ENCODE peak calls at places on chromosomes 6 and 20, in ten cellular contexts. Z is fibroblast of mammary gland, I is heart right ventricle, M is stomach, S is tibial artery, N is neural progenitor cell, D is left ventricle myocardium inferior, A is adrenal gland, H is fibroblast of the aortic adventitia, K is BE2C. T is an unnamed sample.

GRCh38 chr20:5400164-5400762 is 83.5 kb upstream of the PROKR2 start:
- DNase-seq in M (no peak), A (no peak), I (no peak), H (peak), K (no peak), N (peak), Z (peak), S (no peak), D (no peak), T (peak)

GRCh38 chr6:165031491-165031890 is 277.9 kb downstream of the C6orf118 start:
- DNase-seq in I (no peak), Z (no peak), M (no peak), K (no peak), A (no peak), S (no peak), D (no peak), N (no peak), H (no peak), T (no peak)

GRCh38 chr20:58458342-58459057 is 56.7 kb downstream of the APCDD1L start:
- DNase-seq in Z (peak), N (peak), D (no peak), I (no peak), H (no peak), K (peak), S (no peak), M (no peak), A (no peak), T (no peak)

GRCh38 chr20:17843246-17844132 is 125.1 kb downstream of the SNX5 start:
- DNase-seq in I (peak), Z (peak), H (peak), N (no peak), S (peak), A (peak), M (no peak), D (peak), K (no peak), T (peak)

GRCh38 chr6:52664185-52664990 is 6.5 kb upstream of the TMEM14A start:
- DNase-seq in K (peak), Z (peak), M (peak), H (peak), N (peak), A (peak), S (peak), I (peak), D (peak), T (peak)

GRCh38 chr6:170057034-170057734 is 233.7 kb downstream of the DLL1 start:
- DNase-seq in S (peak), N (no peak), K (no peak), D (no peak), H (no peak), M (peak), Z (no peak), A (no peak), I (no peak), T (no peak)

GRCh38 chr6:72819609-72820008 is 197.7 kb downstream of the KCNQ5 start:
- DNase-seq in H (no peak), A (no peak), K (no peak), I (no peak), D (no peak), Z (no peak), S (no peak), M (no peak), N (no peak), T (no peak)

GRCh38 chr6:157764346-157765068 is 58.5 kb upstream of the SNX9 start:
- DNase-seq in A (peak), S (peak), M (peak), I (peak), Z (peak), D (peak), K (peak), N (peak), H (peak), T (peak)

GRCh38 chr20:45892049-45892816 is 1.1 kb downstream of the CTSA start:
- DNase-seq in N (peak), Z (no peak), H (peak), I (no peak), S (no peak), A (peak), M (peak), K (no peak), D (no peak), T (peak)

GRCh38 chr6:137794510-137795200 is 72.4 kb upstream of the TNFAIP3 start:
- DNase-seq in Z (no peak), M (no peak), K (no peak), N (no peak), A (no peak), I (no peak), S (no peak), D (no peak), H (no peak), T (no peak)

GRCh38 chr20:54657268-54657826 is 182.0 kb downstream of the DOK5 start:
- DNase-seq in M (no peak), I (no peak), D (no peak), A (no peak), Z (peak), S (no peak), N (no peak), K (no peak), H (peak), T (peak)

GRCh38 chr20:58553841-58554240 is 38.6 kb upstream of the APCDD1L start:
- DNase-seq in D (no peak), I (no peak), S (no peak), Z (peak), M (no peak), H (peak), N (no peak), A (no peak), K (no peak), T (peak)

GRCh38 chr6:146785001-146785585 is 186.3 kb downstream of the ADGB start:
- DNase-seq in D (no peak), K (peak), N (peak), A (no peak), Z (peak), S (no peak), I (no peak), M (no peak), H (peak), T (peak)

GRCh38 chr6:90285611-90286381 is 10.8 kb downstream of the BACH2 start:
- DNase-seq in Z (peak), M (peak), K (peak), A (peak), H (peak), S (peak), I (peak), N (peak), D (peak), T (peak)

GRCh38 chr20:49207071-49207470 is 12.1 kb upstream of the DDX27 start:
- DNase-seq in S (no peak), A (no peak), K (peak), H (no peak), Z (no peak), N (no peak), M (no peak), D (no peak), I (no peak), T (no peak)

GRCh38 chr6:30006170-30007131 is 54.6 kb upstream of the POLR1H start:
- DNase-seq in Z (no peak), H (peak), I (peak), A (peak), D (peak), N (peak), M (peak), S (peak), K (no peak), T (peak)

GRCh38 chr6:23202207-23202606 is 632.8 kb downstream of the HDGFL1 start:
- DNase-seq in I (no peak), S (no peak), M (no peak), H (no peak), D (no peak), A (no peak), K (no peak), N (no peak), Z (no peak), T (no peak)

GRCh38 chr6:163415620-163416379 is 1.3 kb downstream of the QKI start:
- DNase-seq in S (peak), K (peak), I (peak), H (peak), A (peak), M (peak), N (peak), Z (peak), D (peak), T (peak)

GRCh38 chr6:42010185-42010872 is 40.0 kb upstream of the TAF8 start:
- DNase-seq in N (peak), D (no peak), I (no peak), H (no peak), Z (no peak), S (no peak), A (no peak), K (no peak), M (peak), T (no peak)

DNA sequence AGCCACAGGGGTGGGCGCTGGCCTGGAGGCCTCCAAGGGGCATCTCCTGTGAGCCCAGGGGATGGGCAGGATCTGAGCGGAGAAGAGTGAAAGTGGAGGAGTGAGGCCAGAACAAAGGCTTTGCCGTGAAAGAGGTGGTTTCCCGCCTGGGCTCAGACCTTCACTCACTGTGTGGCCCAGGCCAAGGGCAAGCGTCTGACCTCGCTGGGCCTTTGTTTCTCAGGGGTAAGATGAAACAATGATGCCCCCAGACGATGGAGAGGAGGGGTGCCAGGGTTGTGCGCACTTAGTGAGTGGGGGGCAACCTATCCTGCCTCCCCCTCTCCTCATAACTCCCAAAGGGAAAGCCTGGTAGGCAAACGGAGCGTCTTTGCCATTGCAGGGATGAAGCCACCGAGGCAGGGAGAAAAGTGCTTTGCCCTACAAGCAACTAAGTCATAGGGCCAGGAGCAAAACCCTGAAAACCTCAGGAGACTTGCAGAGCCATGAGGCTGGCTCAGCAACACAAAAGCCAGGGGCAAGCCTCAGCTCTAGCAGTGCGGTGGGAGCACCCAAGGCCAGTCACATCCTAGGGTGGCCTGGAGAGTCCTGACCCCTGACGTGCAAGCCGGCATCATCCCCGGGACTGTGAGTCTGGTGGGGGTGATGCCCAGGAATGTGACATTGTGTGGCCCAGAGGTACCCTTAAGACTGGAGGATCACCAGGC is 903 bp upstream of the STMN3 start:
- DNase-seq in A (no peak), N (no peak), D (no peak), H (no peak), M (no peak), Z (no peak), S (no peak), I (no peak), K (no peak), T (no peak)
- H3K4me3 ChIP-seq in A (no peak), N (peak), D (peak), H (peak), M (peak), Z (no peak), S (peak), I (peak), K (peak), T (peak)

GRCh38 chr6:10847684-10848083 is 9.3 kb upstream of the MAK start:
- DNase-seq in K (no peak), Z (no peak), A (no peak), N (no peak), D (no peak), M (no peak), H (no peak), S (no peak), I (no peak), T (no peak)
- TF ChIP-seq CTCF in K (peak), Z (no peak), A (no peak), N (peak), D (peak), M (no peak), H (no peak), S (no peak), I (peak), T (peak)

GRCh38 chr6:148818939-148819575 is 72.2 kb downstream of the UST start:
- DNase-seq in N (peak), M (no peak), D (no peak), K (no peak), S (no peak), Z (peak), H (peak), I (no peak), A (no peak), T (no peak)
- H3K4me3 ChIP-seq in N (peak), M (no peak), D (no peak), K (no peak), S (no peak), Z (no peak), H (no peak), I (no peak), A (no peak), T (no peak)

DNA sequence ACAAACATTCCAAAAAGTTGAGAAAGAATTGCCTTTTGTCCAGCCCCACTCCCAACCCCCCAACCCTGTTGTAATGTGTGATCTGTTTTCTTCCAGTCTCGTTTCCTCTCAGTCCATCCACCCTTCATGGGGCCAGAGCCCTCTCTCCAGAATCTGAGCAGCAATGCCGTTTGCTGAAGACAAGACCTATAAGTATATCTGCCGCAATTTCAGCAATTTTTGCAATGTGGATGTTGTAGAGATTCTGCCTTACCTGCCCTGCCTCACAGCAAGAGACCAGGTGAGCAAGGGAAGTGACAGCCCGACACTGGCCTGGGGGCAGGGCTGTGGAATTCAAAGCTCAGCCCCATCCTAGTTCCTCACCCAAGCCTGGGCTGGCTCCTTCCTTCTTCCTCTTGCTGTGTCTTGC is 7.8 kb downstream of the MAVS start:
- DNase-seq in N (no peak), D (no peak), M (no peak), I (no peak), S (no peak), A (no peak), H (no peak), Z (no peak), K (no peak), T (no peak)
- TF ChIP-seq CTCF in N (no peak), D (no peak), M (no peak), I (no peak), S (no peak), A (no peak), H (no peak), Z (no peak), K (no peak), T (no peak)

GRCh38 chr6:10397756-10398438 is 17.0 kb downstream of the TFAP2A start:
- DNase-seq in I (no peak), D (no peak), A (no peak), H (no peak), N (peak), S (no peak), Z (no peak), M (no peak), K (no peak), T (no peak)

GRCh38 chr6:10400330-10400729 is 14.5 kb downstream of the TFAP2A start:
- DNase-seq in N (no peak), H (no peak), I (no peak), K (no peak), D (no peak), S (no peak), M (no peak), Z (no peak), A (no peak), T (no peak)

GRCh38 chr6:10396775-10397174 is 18.1 kb downstream of the TFAP2A start:
- DNase-seq in I (no peak), S (no peak), N (no peak), D (no peak), Z (no peak), H (no peak), M (no peak), A (no peak), K (no peak), T (no peak)

GRCh38 chr6:10399451-10399850 is 15.4 kb downstream of the TFAP2A start:
- DNase-seq in D (no peak), Z (no peak), M (no peak), I (no peak), H (no peak), N (no peak), K (no peak), A (no peak), S (no peak), T (no peak)

GRCh38 chr6:10398439-10399218 is 16.2 kb downstream of the TFAP2A start:
- DNase-seq in M (no peak), I (no peak), H (no peak), N (peak), A (no peak), Z (no peak), D (no peak), K (no peak), S (no peak), T (no peak)
- H3K4me3 ChIP-seq in M (no peak), I (no peak), H (no peak), N (no peak), A (no peak), Z (no peak), D (no peak), K (no peak), S (no peak), T (no peak)

GRCh38 chr6:37367557-37367956 is 13.8 kb downstream of the RNF8 start:
- DNase-seq in Z (no peak), K (no peak), S (no peak), A (no peak), I (no peak), D (no peak), M (no peak), H (no peak), N (no peak), T (no peak)

GRCh38 chr6:37366910-37367309 is 13.1 kb downstream of the RNF8 start:
- DNase-seq in M (no peak), D (no peak), A (no peak), K (no peak), S (no peak), H (no peak), N (no peak), I (no peak), Z (peak), T (no peak)

GRCh38 chr6:37368961-37369320 is 15.2 kb downstream of the RNF8 start:
- DNase-seq in N (no peak), D (no peak), K (no peak), H (no peak), I (no peak), S (no peak), A (no peak), M (no peak), Z (no peak), T (no peak)

GRCh38 chr6:37362101-37362823 is 8.5 kb downstream of the RNF8 start:
- DNase-seq in K (peak), S (no peak), A (no peak), H (no peak), N (no peak), M (no peak), Z (no peak), D (no peak), I (no peak), T (no peak)

DNA sequence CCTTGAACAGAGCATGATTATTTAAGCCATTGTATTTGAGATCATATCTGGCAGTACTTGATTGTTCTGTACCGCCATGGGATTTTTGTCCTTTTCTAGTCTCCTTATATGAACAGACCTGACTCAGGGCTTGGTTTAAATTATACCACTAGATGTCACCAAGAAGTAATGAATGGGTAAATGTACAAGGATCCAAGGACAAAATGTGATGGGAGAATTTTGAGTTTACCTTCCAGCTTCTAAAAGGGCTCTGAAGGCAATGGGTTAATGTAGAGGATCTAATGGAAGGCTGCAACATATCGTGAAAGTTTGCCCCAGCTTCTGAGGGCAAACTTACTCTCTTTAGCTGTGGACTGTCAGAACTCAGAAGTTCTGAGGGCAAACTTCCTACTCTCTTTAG is 12.0 kb downstream of the RNF8 start:
- DNase-seq in Z (peak), D (no peak), K (no peak), M (no peak), A (no peak), S (no peak), H (peak), N (no peak), I (no peak), T (peak)
- TF ChIP-seq CTCF in Z (peak), D (peak), K (peak), M (peak), A (no peak), S (no peak), H (peak), N (peak), I (peak), T (peak)

DNA sequence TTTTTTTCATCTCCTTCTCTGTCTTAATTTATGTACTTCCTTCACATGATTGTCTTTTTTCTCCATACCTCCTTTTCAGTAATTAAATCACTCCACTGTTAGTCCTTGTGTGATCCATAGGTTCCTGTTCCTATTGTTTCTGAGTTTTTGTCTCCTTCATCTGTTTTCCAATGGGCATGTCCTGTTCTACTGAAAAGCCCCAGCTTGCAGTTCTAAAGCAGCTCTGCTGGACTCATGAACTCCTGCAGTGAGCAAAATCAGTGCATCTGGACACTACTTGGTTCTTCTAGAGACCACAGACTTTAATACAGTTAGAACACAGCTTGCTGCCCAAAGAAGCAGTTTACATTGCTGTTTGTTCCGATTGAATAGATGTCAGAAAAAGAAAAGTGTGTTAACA is 593.2 kb upstream of the HS3ST5 start:
- DNase-seq in K (no peak), Z (no peak), H (no peak), M (no peak), I (no peak), N (peak), S (no peak), D (no peak), A (no peak), T (no peak)
- H3K4me3 ChIP-seq in K (no peak), Z (no peak), H (no peak), M (no peak), I (no peak), N (no peak), S (no peak), D (no peak), A (no peak), T (no peak)

DNA sequence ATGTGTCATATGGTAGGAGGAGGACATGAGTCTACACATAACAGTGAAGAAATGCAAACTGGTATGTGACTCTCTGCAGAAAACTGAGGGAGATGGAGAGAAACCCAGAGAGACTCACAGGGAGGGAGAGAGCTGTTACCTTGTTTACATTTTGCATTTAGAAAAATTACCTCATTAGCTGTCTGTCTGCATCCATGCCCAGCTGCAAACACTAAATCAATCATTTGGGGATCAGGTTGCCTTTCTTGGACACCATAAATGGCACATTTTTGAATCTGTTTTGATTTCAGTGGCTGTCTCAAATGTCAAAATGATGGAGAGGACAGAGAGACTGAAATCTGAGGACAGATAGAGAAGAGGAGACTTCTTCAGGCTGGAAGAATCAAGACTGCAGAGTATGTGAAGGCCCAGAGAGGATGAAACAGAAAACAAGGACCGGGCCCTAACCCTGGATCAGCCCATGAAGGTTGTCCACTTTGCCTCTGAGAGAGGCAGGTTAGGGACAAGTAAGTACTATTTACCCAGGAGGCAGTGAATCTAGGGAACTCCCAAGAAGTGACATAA is 92.2 kb downstream of the UNC5CL start:
- DNase-seq in N (no peak), Z (no peak), H (no peak), I (no peak), K (no peak), A (no peak), S (no peak), D (no peak), M (no peak), T (no peak)
- TF ChIP-seq CTCF in N (no peak), Z (no peak), H (no peak), I (no peak), K (no peak), A (no peak), S (no peak), D (no peak), M (no peak), T (no peak)

T was measured in cardiac muscle cell.